ENCODE peak calls at places on chromosomes 3 and 15, in five cellular contexts. One of them, this sample, is unnamed.

GRCh38 chr15:77786956-77787355 is 154.2 kb upstream of the LINGO1 start:
- DNase-seq in neural progenitor cell: peak; percentile 20
- DNase-seq in colonic mucosa: no peak
- DNase-seq in suprapubic skin: no peak
- DNase-seq in transverse colon: peak; percentile 11
- DNase-seq in this sample: no peak

GRCh38 chr15:68310811-68311463 is 33.4 kb downstream of the FEM1B start:
- DNase-seq in neural progenitor cell: no peak
- DNase-seq in colonic mucosa: peak; percentile 9
- DNase-seq in suprapubic skin: peak; percentile 60
- DNase-seq in transverse colon: no peak
- DNase-seq in this sample: no peak

GRCh38 chr3:116835658-116836057 is 126.1 kb downstream of the TUSC7 start:
- DNase-seq in neural progenitor cell: no peak
- DNase-seq in colonic mucosa: no peak
- DNase-seq in suprapubic skin: no peak
- DNase-seq in transverse colon: no peak
- DNase-seq in this sample: no peak

GRCh38 chr3:173819368-173819767 is 421.8 kb downstream of the NLGN1 start:
- DNase-seq in neural progenitor cell: no peak
- DNase-seq in colonic mucosa: no peak
- DNase-seq in suprapubic skin: no peak
- DNase-seq in transverse colon: no peak
- DNase-seq in this sample: no peak

GRCh38 chr3:134483195-134483890 is 2.4 kb downstream of the ANAPC13 start:
- DNase-seq in neural progenitor cell: no peak
- DNase-seq in colonic mucosa: no peak
- DNase-seq in suprapubic skin: no peak
- DNase-seq in transverse colon: no peak
- DNase-seq in this sample: no peak

GRCh38 chr3:72563690-72564370 is 284.4 kb downstream of the SHQ1 start:
- DNase-seq in neural progenitor cell: no peak
- DNase-seq in colonic mucosa: no peak
- DNase-seq in suprapubic skin: no peak
- DNase-seq in transverse colon: no peak
- DNase-seq in this sample: no peak

GRCh38 chr3:70729845-70730244 is 417.4 kb upstream of the MDFIC2 start:
- DNase-seq in neural progenitor cell: no peak
- DNase-seq in colonic mucosa: no peak
- DNase-seq in suprapubic skin: no peak
- DNase-seq in transverse colon: no peak
- DNase-seq in this sample: no peak

GRCh38 chr3:183313764-183314163 is 60.7 kb downstream of the B3GNT5 start:
- DNase-seq in neural progenitor cell: no peak
- DNase-seq in colonic mucosa: no peak
- DNase-seq in suprapubic skin: no peak
- DNase-seq in transverse colon: no peak
- DNase-seq in this sample: no peak

GRCh38 chr3:28077566-28077965 is 163.9 kb upstream of the CMC1 start:
- DNase-seq in neural progenitor cell: peak; percentile 75
- DNase-seq in colonic mucosa: no peak
- DNase-seq in suprapubic skin: no peak
- DNase-seq in transverse colon: no peak
- DNase-seq in this sample: no peak

GRCh38 chr3:127588675-127589577 is 1.6 kb downstream of the TPRA1 start:
- DNase-seq in neural progenitor cell: peak; percentile 28
- DNase-seq in colonic mucosa: no peak
- DNase-seq in suprapubic skin: no peak
- DNase-seq in transverse colon: no peak
- DNase-seq in this sample: no peak

GRCh38 chr3:42582474-42583070 is 805 bp upstream of the SEC22C start:
- DNase-seq in neural progenitor cell: no peak
- DNase-seq in colonic mucosa: no peak
- DNase-seq in suprapubic skin: no peak
- DNase-seq in transverse colon: no peak
- DNase-seq in this sample: no peak

GRCh38 chr3:142434503-142434902 is 13.3 kb downstream of the XRN1 start:
- DNase-seq in neural progenitor cell: no peak
- DNase-seq in colonic mucosa: no peak
- DNase-seq in suprapubic skin: no peak
- DNase-seq in transverse colon: no peak
- DNase-seq in this sample: no peak

GRCh38 chr15:84598993-84599392 is 1.8 kb upstream of the ZSCAN2 start:
- DNase-seq in neural progenitor cell: peak; percentile 60
- DNase-seq in colonic mucosa: no peak
- DNase-seq in suprapubic skin: no peak
- DNase-seq in transverse colon: peak; percentile 40
- DNase-seq in this sample: peak; percentile 60

GRCh38 chr3:97952280-97952679 is 20.0 kb downstream of the RIOX2 start:
- DNase-seq in neural progenitor cell: no peak
- DNase-seq in colonic mucosa: peak; percentile 40
- DNase-seq in suprapubic skin: no peak
- DNase-seq in transverse colon: peak; percentile 43
- DNase-seq in this sample: no peak

GRCh38 chr3:191958980-191959671 is 498.2 kb downstream of the PYDC2 start:
- DNase-seq in neural progenitor cell: peak; percentile 23
- DNase-seq in colonic mucosa: no peak
- DNase-seq in suprapubic skin: no peak
- DNase-seq in transverse colon: no peak
- DNase-seq in this sample: no peak

GRCh38 chr3:72080101-72080500 is 295.2 kb upstream of the PROK2 start:
- DNase-seq in neural progenitor cell: no peak
- DNase-seq in colonic mucosa: no peak
- DNase-seq in suprapubic skin: no peak
- DNase-seq in transverse colon: no peak
- DNase-seq in this sample: no peak

GRCh38 chr15:48424076-48424475 is 92.8 kb downstream of the DUT start:
- DNase-seq in neural progenitor cell: no peak
- DNase-seq in colonic mucosa: no peak
- DNase-seq in suprapubic skin: no peak
- DNase-seq in transverse colon: no peak
- DNase-seq in this sample: no peak

GRCh38 chr3:169759256-169759655 is 5.6 kb downstream of the TERC start:
- DNase-seq in neural progenitor cell: no peak
- DNase-seq in colonic mucosa: no peak
- DNase-seq in suprapubic skin: no peak
- DNase-seq in transverse colon: no peak
- DNase-seq in this sample: no peak

GRCh38 chr3:126985143-126985985 is 2.4 kb downstream of the PLXNA1 start:
- DNase-seq in neural progenitor cell: peak; percentile 59
- DNase-seq in colonic mucosa: no peak
- DNase-seq in suprapubic skin: no peak
- DNase-seq in transverse colon: no peak
- DNase-seq in this sample: no peak

GRCh38 chr15:74209997-74210573 is 7.5 kb upstream of the STRA6 start:
- DNase-seq in neural progenitor cell: no peak
- DNase-seq in colonic mucosa: no peak
- DNase-seq in suprapubic skin: no peak
- DNase-seq in transverse colon: no peak
- DNase-seq in this sample: no peak

GRCh38 chr3:31546152-31546551 is 13.4 kb downstream of the STT3B start:
- DNase-seq in neural progenitor cell: peak; percentile 21
- DNase-seq in colonic mucosa: no peak
- DNase-seq in suprapubic skin: no peak
- DNase-seq in transverse colon: no peak
- DNase-seq in this sample: no peak

GRCh38 chr3:16890605-16891333 is 6.0 kb downstream of the PLCL2 start:
- DNase-seq in neural progenitor cell: no peak
- DNase-seq in colonic mucosa: no peak
- DNase-seq in suprapubic skin: no peak
- DNase-seq in transverse colon: no peak
- DNase-seq in this sample: no peak

GRCh38 chr3:56917740-56918568 is 116.2 kb upstream of the ARHGEF3 start:
- DNase-seq in neural progenitor cell: no peak
- DNase-seq in colonic mucosa: no peak
- DNase-seq in suprapubic skin: no peak
- DNase-seq in transverse colon: peak; percentile 39
- DNase-seq in this sample: peak; percentile 63

GRCh38 chr3:56919797-56920195 is 118.0 kb upstream of the ARHGEF3 start:
- DNase-seq in neural progenitor cell: no peak
- DNase-seq in colonic mucosa: no peak
- DNase-seq in suprapubic skin: no peak
- DNase-seq in transverse colon: no peak
- DNase-seq in this sample: no peak

GRCh38 chr3:56919137-56919796 is 117.5 kb upstream of the ARHGEF3 start:
- DNase-seq in neural progenitor cell: no peak
- DNase-seq in colonic mucosa: no peak
- DNase-seq in suprapubic skin: no peak
- DNase-seq in transverse colon: no peak
- DNase-seq in this sample: no peak

GRCh38 chr3:56923546-56924224 is 121.9 kb upstream of the ARHGEF3 start:
- DNase-seq in neural progenitor cell: no peak
- DNase-seq in colonic mucosa: peak; percentile 75
- DNase-seq in suprapubic skin: no peak
- DNase-seq in transverse colon: peak; percentile 64
- DNase-seq in this sample: peak; percentile 68

DNA sequence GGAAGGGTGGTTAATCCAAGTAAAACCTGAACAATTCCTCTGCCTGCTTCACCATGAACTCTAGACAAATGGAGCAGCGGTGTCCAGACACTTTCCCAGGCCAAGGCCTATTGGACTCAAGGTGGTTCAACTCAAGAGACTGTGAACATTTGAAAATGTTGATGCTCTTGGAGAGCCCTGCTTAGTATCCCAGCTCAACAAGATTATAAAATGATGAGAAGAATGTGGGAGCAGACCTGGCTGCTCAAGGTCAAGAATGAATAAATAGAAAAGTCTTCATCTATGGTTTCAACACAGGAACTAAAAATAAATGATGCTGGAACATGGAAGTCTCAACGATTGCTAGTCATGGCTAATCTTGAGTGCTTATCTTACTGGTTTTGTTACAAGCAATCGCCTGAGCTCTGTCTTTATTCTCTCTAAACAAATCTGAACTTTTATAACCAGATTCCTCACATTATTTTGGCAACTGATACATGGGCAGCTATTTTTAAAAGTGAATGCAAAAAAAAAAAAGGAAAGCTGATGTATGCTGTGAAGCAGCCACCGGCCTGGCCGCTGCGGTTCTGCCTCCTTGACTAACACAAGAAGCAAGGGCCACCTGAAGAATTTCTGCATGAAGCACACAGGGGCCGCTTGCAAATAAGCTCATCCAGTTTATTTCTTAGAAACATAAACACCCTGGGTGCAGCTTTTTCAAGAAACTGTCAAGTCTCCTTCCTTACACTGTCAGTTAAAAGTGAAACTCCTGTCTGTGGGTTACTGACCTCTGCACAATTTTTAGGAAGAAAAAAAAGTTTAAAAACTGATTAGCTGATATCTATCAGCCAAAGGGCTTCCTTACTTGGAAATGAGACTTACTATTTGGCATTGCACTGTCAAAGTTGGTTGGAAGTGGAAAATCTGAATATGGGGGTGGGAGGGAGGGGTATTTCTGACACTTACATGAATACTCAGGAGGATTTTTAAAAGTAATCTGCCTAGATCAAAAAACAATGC is 120.1 kb upstream of the ARHGEF3 start:
- DNase-seq in neural progenitor cell: no peak
- DNase-seq in colonic mucosa: no peak
- DNase-seq in suprapubic skin: no peak
- DNase-seq in transverse colon: no peak
- DNase-seq in this sample: peak; percentile 53
- H3K4me1 ChIP-seq in neural progenitor cell: peaks cover 20% of the 10 kb centered on the region
- H3K4me1 ChIP-seq in colonic mucosa: peaks cover 4% of the 10 kb centered on the region
- H3K4me1 ChIP-seq in suprapubic skin: peaks cover 43% of the 10 kb centered on the region
- H3K4me1 ChIP-seq in transverse colon: peaks cover 70% of the 10 kb centered on the region
- H3K4me1 ChIP-seq in this sample: no peaks in the 10 kb centered on the region

DNA sequence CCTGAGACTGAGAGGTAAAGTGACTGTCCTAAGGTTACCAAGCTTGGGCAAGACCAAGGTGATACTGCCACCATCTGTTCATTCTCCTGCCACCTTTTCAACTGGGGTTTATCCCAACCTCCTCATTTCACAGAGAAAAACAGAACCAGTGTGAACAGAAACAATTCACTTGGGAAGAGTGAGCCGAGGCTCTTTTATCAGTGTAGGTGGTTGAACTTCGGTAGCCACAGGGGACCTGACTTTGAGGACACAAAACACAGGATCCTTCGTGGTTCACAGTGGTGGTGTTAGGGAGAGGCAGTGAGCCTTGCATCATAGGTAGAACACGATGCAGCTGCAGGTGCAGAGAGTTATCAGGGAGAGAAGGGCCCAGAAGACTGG is 72.8 kb upstream of the ICE2 start:
- DNase-seq in neural progenitor cell: no peak
- DNase-seq in colonic mucosa: no peak
- DNase-seq in suprapubic skin: no peak
- DNase-seq in transverse colon: no peak
- DNase-seq in this sample: no peak
- TF ChIP-seq CTCF in neural progenitor cell: peak; percentile 13
- TF ChIP-seq CTCF in colonic mucosa: no peak
- TF ChIP-seq CTCF in suprapubic skin: no peak
- TF ChIP-seq CTCF in transverse colon: no peak
- TF ChIP-seq CTCF in this sample: no peak

DNA sequence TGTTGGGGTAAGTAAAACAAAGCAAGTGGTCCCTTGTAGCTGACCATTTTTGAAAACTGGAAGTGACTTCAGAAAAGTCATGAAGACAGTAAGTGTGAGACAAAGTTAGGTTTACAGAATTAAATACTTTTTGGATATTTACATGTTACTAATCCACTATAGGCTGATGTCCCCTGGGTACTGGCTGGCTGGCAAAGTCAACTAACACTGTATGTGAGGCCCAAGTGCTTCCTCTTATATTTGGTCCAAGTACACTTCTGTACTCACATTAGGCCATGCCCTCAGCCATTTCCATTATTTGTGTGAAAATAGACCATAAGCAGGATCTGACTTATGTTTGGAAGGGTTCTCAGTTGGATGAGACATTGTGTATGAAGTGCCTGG is 5.5 kb upstream of the LEKR1 start:
- DNase-seq in neural progenitor cell: no peak
- DNase-seq in colonic mucosa: no peak
- DNase-seq in suprapubic skin: no peak
- DNase-seq in transverse colon: no peak
- DNase-seq in this sample: no peak
- H3K4me1 ChIP-seq in neural progenitor cell: no peaks in the 10 kb centered on the region
- H3K4me1 ChIP-seq in colonic mucosa: peaks cover 9% of the 10 kb centered on the region
- H3K4me1 ChIP-seq in suprapubic skin: peaks cover 38% of the 10 kb centered on the region
- H3K4me1 ChIP-seq in transverse colon: peaks cover 31% of the 10 kb centered on the region
- H3K4me1 ChIP-seq in this sample: no peaks in the 10 kb centered on the region

DNA sequence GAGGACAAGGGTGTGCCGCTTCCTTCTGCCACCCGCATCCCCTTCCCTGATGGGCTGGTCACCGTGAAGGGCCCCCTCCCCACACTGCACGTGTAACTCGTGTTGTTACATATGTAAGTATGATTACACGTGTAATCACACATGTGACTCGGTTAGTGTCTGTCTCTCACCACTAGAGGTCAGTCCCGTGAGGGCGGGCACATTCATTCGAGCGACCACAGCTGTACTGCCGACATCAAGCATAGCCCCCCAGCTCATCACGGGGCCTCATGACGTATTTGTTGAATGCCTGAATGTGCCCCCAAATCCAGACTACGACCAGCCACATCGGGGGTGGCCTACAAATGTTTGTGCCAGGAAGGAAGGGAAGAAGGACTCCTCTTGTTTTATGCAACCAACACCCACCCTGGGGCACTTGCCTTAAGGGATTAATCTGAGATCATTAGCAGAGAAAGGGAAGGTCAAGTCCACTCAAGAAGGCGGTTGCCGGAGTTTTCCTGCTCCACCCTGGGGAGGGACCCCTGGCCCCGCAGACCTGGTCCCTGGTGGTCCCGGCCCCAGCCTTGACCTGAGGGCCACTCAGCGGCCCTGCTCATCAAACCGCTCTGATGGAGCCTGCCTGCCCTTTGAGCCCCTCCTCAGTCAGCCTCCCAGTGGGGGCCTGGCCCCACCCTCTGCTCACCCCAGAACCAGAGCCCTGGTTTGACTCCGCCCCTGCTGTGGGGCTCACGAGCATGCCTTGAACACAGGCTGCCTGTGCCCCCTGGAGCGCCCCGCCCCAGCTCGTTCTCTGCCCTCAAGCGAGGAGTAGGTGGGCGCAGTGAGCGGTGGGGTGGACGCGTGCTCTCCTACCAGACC is 52.8 kb downstream of the RGMA start:
- DNase-seq in neural progenitor cell: peak; percentile 50
- DNase-seq in colonic mucosa: no peak
- DNase-seq in suprapubic skin: peak; percentile 71
- DNase-seq in transverse colon: no peak
- DNase-seq in this sample: peak; percentile 58
- TF ChIP-seq CTCF in neural progenitor cell: peak; percentile 70
- TF ChIP-seq CTCF in colonic mucosa: peak; percentile 29
- TF ChIP-seq CTCF in suprapubic skin: peak; percentile 47
- TF ChIP-seq CTCF in transverse colon: peak; percentile 50
- TF ChIP-seq CTCF in this sample: peak; percentile 54

This sample was measured in Peyer's patch.